ENCODE peak calls at places on chromosomes 12 and 14, in six cellular contexts. One of them, this sample, is unnamed.

GRCh38 chr12:74349925-74350324 is 187.7 kb upstream of the ATXN7L3B start:
- DNase-seq in caudate nucleus: no peak
- DNase-seq in GM20000: no peak
- DNase-seq in NCI-H1105: no peak
- DNase-seq in EL: peak; percentile 23
- DNase-seq in HT-29: no peak
- DNase-seq in this sample: no peak

GRCh38 chr14:104353221-104353920 is 215.0 kb downstream of the KIF26A start:
- DNase-seq in HT-29: no peak
- DNase-seq in GM20000: no peak
- DNase-seq in caudate nucleus: no peak
- DNase-seq in NCI-H1105: no peak
- DNase-seq in EL: no peak
- DNase-seq in this sample: no peak

GRCh38 chr12:122126713-122127597 is 47.1 kb downstream of the IL31 start:
- DNase-seq in caudate nucleus: no peak
- DNase-seq in GM20000: no peak
- DNase-seq in EL: no peak
- DNase-seq in NCI-H1105: no peak
- DNase-seq in HT-29: peak; percentile 60
- DNase-seq in this sample: no peak

GRCh38 chr12:15931590-15932053 is 20.5 kb downstream of the DERA start:
- DNase-seq in HT-29: peak; percentile 49
- DNase-seq in caudate nucleus: no peak
- DNase-seq in EL: no peak
- DNase-seq in GM20000: no peak
- DNase-seq in NCI-H1105: no peak
- DNase-seq in this sample: no peak

GRCh38 chr12:123840765-123841425 is 78.8 kb downstream of the DNAH10 start:
- DNase-seq in EL: no peak
- DNase-seq in GM20000: no peak
- DNase-seq in HT-29: no peak
- DNase-seq in caudate nucleus: no peak
- DNase-seq in NCI-H1105: no peak
- DNase-seq in this sample: no peak

GRCh38 chr14:94322648-94323570 is at the start of gene SERPINA6:
- DNase-seq in caudate nucleus: no peak
- DNase-seq in HT-29: no peak
- DNase-seq in GM20000: no peak
- DNase-seq in NCI-H1105: no peak
- DNase-seq in EL: peak; percentile 29
- DNase-seq in this sample: no peak

GRCh38 chr14:96832351-96832750 is 35.2 kb downstream of the VRK1 start:
- DNase-seq in NCI-H1105: no peak
- DNase-seq in caudate nucleus: no peak
- DNase-seq in GM20000: no peak
- DNase-seq in HT-29: no peak
- DNase-seq in EL: peak; percentile 14
- DNase-seq in this sample: no peak

GRCh38 chr12:34401659-34402227 is 379.4 kb downstream of the ALG10 start:
- DNase-seq in GM20000: no peak
- DNase-seq in EL: no peak
- DNase-seq in HT-29: no peak
- DNase-seq in NCI-H1105: no peak
- DNase-seq in caudate nucleus: no peak
- DNase-seq in this sample: no peak

GRCh38 chr12:55741978-55742377 is 944 bp upstream of the GDF11 start:
- DNase-seq in GM20000: no peak
- DNase-seq in caudate nucleus: no peak
- DNase-seq in EL: no peak
- DNase-seq in HT-29: no peak
- DNase-seq in NCI-H1105: no peak
- DNase-seq in this sample: no peak

GRCh38 chr12:54378791-54379400 is 5.6 kb downstream of the ZNF385A start:
- DNase-seq in GM20000: peak; percentile 68
- DNase-seq in caudate nucleus: no peak
- DNase-seq in EL: peak; percentile 72
- DNase-seq in NCI-H1105: no peak
- DNase-seq in HT-29: peak; percentile 58
- DNase-seq in this sample: no peak

This sample was measured in foreskin keratinocyte.